ENCODE peak calls at places on chromosome 1, in seven cellular contexts. Z is effector CD4-positive, alpha-beta T cell; J is posterior vena cava; X is WTC11; P is lung; Q is NCI-H1417; H is substantia nigra. F is an unnamed sample.

GRCh38 chr1:168452329-168452728 is 91.5 kb downstream of the XCL2 start:
- DNase-seq in H (no peak), J (no peak), P (no peak), Z (no peak), X (no peak), Q (no peak), F (no peak)

GRCh38 chr1:55718758-55719671 is 503.9 kb upstream of the USP24 start:
- DNase-seq in H (no peak), J (peak; percentile 87), X (peak; percentile 12), P (peak; percentile 71), Z (no peak), Q (no peak), F (no peak)

GRCh38 chr1:10730985-10731384 is 65.5 kb downstream of the CASZ1 start:
- DNase-seq in X (no peak), Q (no peak), H (no peak), J (no peak), P (no peak), Z (no peak), F (no peak)

GRCh38 chr1:224616761-224617409 is 768 bp downstream of the CNIH3 start:
- DNase-seq in Z (no peak), J (no peak), H (no peak), X (peak; percentile 41), Q (no peak), P (no peak), F (no peak)

GRCh38 chr1:37919277-37919676 is 27.6 kb downstream of the INPP5B start:
- DNase-seq in Z (no peak), P (no peak), Q (no peak), X (peak; percentile 41), H (no peak), J (no peak), F (no peak)

GRCh38 chr1:68136187-68136586 is 85.8 kb upstream of the DIRAS3 start:
- DNase-seq in X (no peak), Z (no peak), Q (no peak), J (no peak), H (no peak), P (no peak), F (no peak)

GRCh38 chr1:186089938-186090337 is 285.1 kb downstream of the TPR start:
- DNase-seq in X (no peak), P (no peak), Z (no peak), H (no peak), J (no peak), Q (no peak), F (no peak)

GRCh38 chr1:229406798-229407197 is 27.1 kb downstream of the ACTA1 start:
- DNase-seq in J (no peak), H (no peak), Q (no peak), P (no peak), X (peak; percentile 36), Z (no peak), F (no peak)

GRCh38 chr1:53047737-53048344 is 14.2 kb upstream of the PODN start:
- DNase-seq in X (no peak), Z (no peak), J (no peak), H (no peak), P (no peak), Q (peak; percentile 15), F (peak; percentile 93)

GRCh38 chr1:220784751-220785150 is 2.0 kb upstream of the MTARC1 start:
- DNase-seq in P (no peak), Q (no peak), H (no peak), J (no peak), Z (no peak), X (no peak), F (no peak)

GRCh38 chr1:235657747-235658526 is 8.4 kb upstream of the GNG4 start:
- DNase-seq in H (no peak), P (no peak), Q (no peak), J (no peak), X (no peak), Z (no peak), F (peak; percentile 7)

GRCh38 chr1:199044191-199044590 is 405.4 kb downstream of the PTPRC start:
- DNase-seq in H (no peak), X (no peak), P (no peak), Q (no peak), J (no peak), Z (no peak), F (no peak)

GRCh38 chr1:205458777-205459566 is 3.1 kb upstream of the BLACAT1 start:
- DNase-seq in Q (no peak), Z (no peak), X (peak; percentile 79), P (no peak), J (no peak), H (no peak), F (no peak)

GRCh38 chr1:23216771-23217420 is 406 bp downstream of the HTR1D start:
- DNase-seq in P (no peak), Q (no peak), J (peak; percentile 80), X (peak; percentile 72), Z (peak; percentile 20), H (no peak), F (no peak)